ENCODE peak calls at places on chromosomes 2 and 18, in seven cellular contexts. H is CD8-positive, alpha-beta T cell; P is NCI-H82; N is BJ; E is astrocyte of the hippocampus; J is breast epithelium; O is tibial artery. I is an unnamed sample.

GRCh38 chr2:71888741-71889445 is 258.8 kb downstream of the CYP26B1 start:
- DNase-seq in H (no peak), E (no peak), O (no peak), N (no peak), P (no peak), J (no peak), I (no peak)

GRCh38 chr2:142100967-142101366 is 29.8 kb downstream of the LRP1B start:
- DNase-seq in O (no peak), J (no peak), H (no peak), E (peak), P (no peak), N (no peak), I (no peak)

GRCh38 chr2:238573916-238574315 is 147.2 kb downstream of the ASB1 start:
- DNase-seq in O (peak), N (no peak), J (peak), H (no peak), E (no peak), P (no peak), I (no peak)

GRCh38 chr2:219844756-219845155 is 217.3 kb downstream of the SLC4A3 start:
- DNase-seq in N (no peak), P (no peak), O (no peak), J (no peak), E (no peak), H (no peak), I (no peak)

GRCh38 chr2:10547011-10547410 is 98.9 kb upstream of the ODC1 start:
- DNase-seq in H (no peak), E (no peak), P (no peak), N (peak), J (no peak), O (no peak), I (no peak)

GRCh38 chr18:48412339-48412929 is 3.3 kb upstream of the ZBTB7C start:
- DNase-seq in N (no peak), E (peak), P (peak), H (no peak), O (no peak), J (no peak), I (no peak)

GRCh38 chr2:86323273-86323672 is 14.2 kb downstream of the REEP1 start:
- DNase-seq in J (no peak), N (no peak), O (no peak), P (peak), E (no peak), H (no peak), I (no peak)

GRCh38 chr2:235430366-235431083 is 63.3 kb upstream of the AGAP1 start:
- DNase-seq in P (no peak), O (no peak), H (no peak), J (no peak), E (no peak), N (no peak), I (no peak)

GRCh38 chr2:121038831-121039230 is 246.2 kb downstream of the TFCP2L1 start:
- DNase-seq in P (no peak), J (peak), O (peak), H (no peak), N (no peak), E (peak), I (no peak)

GRCh38 chr2:46555011-46555410 is 75.6 kb downstream of the TMEM247 start:
- DNase-seq in J (no peak), O (no peak), H (peak), P (peak), N (no peak), E (no peak), I (no peak)

GRCh38 chr2:33770023-33770422 is 170.9 kb upstream of the FAM98A start:
- DNase-seq in J (no peak), H (no peak), N (no peak), P (no peak), O (no peak), E (no peak), I (no peak)

GRCh38 chr2:229392214-229392613 is 121.1 kb upstream of the PID1 start:
- DNase-seq in N (no peak), J (no peak), H (no peak), E (peak), O (no peak), P (no peak), I (no peak)

GRCh38 chr2:205323929-205324328 is 358.4 kb upstream of the NRP2 start:
- DNase-seq in O (no peak), N (no peak), J (no peak), P (peak), H (no peak), E (no peak), I (no peak)

GRCh38 chr2:26591619-26592505 is 49.3 kb downstream of the CIB4 start:
- DNase-seq in N (no peak), O (peak), E (no peak), H (no peak), J (no peak), P (no peak), I (no peak)

GRCh38 chr2:72676341-72677025 is 149.3 kb downstream of the EXOC6B start:
- DNase-seq in J (no peak), H (no peak), O (no peak), E (peak), P (no peak), N (no peak), I (no peak)

GRCh38 chr2:218897394-218898108 is 16.9 kb downstream of the WNT10A start:
- DNase-seq in O (no peak), H (peak), N (no peak), J (no peak), E (no peak), P (no peak), I (no peak)

GRCh38 chr2:191625016-191625415 is 52.9 kb upstream of the NABP1 start:
- DNase-seq in H (peak), P (no peak), O (no peak), J (no peak), N (no peak), E (no peak), I (no peak)

GRCh38 chr2:9708683-9709538 is 78.1 kb upstream of the YWHAQ start:
- DNase-seq in N (no peak), J (no peak), O (no peak), E (no peak), P (no peak), H (no peak), I (no peak)

GRCh38 chr18:79100944-79101343 is 31.8 kb downstream of the ATP9B start:
- DNase-seq in N (no peak), E (no peak), H (no peak), P (no peak), J (no peak), O (no peak), I (no peak)

GRCh38 chr18:53664575-53664974 is 559.9 kb downstream of the MBD2 start:
- DNase-seq in P (no peak), H (no peak), E (no peak), O (no peak), J (no peak), N (no peak), I (no peak)

GRCh38 chr2:72130671-72131360 is 16.8 kb downstream of the CYP26B1 start:
- DNase-seq in E (peak), N (no peak), H (no peak), P (no peak), O (peak), J (no peak), I (no peak)

GRCh38 chr2:31196622-31197021 is 20.7 kb downstream of the CAPN14 start:
- DNase-seq in N (no peak), H (no peak), J (no peak), O (no peak), P (no peak), E (no peak), I (no peak)

GRCh38 chr2:222057249-222058073 is 241.3 kb downstream of the PAX3 start:
- DNase-seq in P (peak), O (no peak), E (peak), J (no peak), H (no peak), N (no peak), I (no peak)

GRCh38 chr2:52365946-52366345 is 1334.0 kb upstream of the NRXN1 start:
- DNase-seq in O (no peak), N (no peak), J (no peak), P (no peak), H (no peak), E (no peak), I (no peak)

GRCh38 chr2:7792031-7792651 is 874.9 kb downstream of the RNF144A start:
- DNase-seq in J (peak), O (no peak), E (peak), P (no peak), H (no peak), N (no peak), I (no peak)